ENCODE peak calls at places on chromosomes 6 and 20, in nine cellular contexts. V, I, Z, B, K, E, P, W and C are unnamed samples.

GRCh38 chr20:58014628-58015315 is 213.7 kb downstream of the ANKRD60 start:
- DNase-seq in I (peak; percentile 46), W (no peak), B (no peak), V (no peak), K (peak; percentile 36), Z (no peak), E (no peak), P (no peak), C (no peak)

GRCh38 chr6:79239538-79240168 is 5.2 kb upstream of the HMGN3 start:
- DNase-seq in P (no peak), V (no peak), K (no peak), Z (peak; percentile 18), E (peak; percentile 30), I (no peak), W (no peak), B (no peak), C (no peak)

GRCh38 chr6:89122625-89123024 is 4.8 kb upstream of the SRSF12 start:
- DNase-seq in I (no peak), W (no peak), Z (peak; percentile 59), E (peak; percentile 54), B (peak; percentile 58), V (no peak), P (peak; percentile 32), K (no peak), C (no peak)

GRCh38 chr20:11120451-11120850 is 446.7 kb upstream of the JAG1 start:
- DNase-seq in B (no peak), W (no peak), I (no peak), V (no peak), Z (no peak), E (no peak), P (no peak), K (no peak), C (no peak)

GRCh38 chr6:41901882-41902519 is 6.8 kb upstream of the USP49 start:
- DNase-seq in W (no peak), P (no peak), B (peak; percentile 34), V (peak; percentile 34), K (peak; percentile 71), I (peak; percentile 51), E (peak; percentile 61), Z (no peak), C (no peak)

GRCh38 chr20:33990075-33990474 is 3.6 kb upstream of the RALY start:
- DNase-seq in K (no peak), E (no peak), V (no peak), Z (no peak), B (no peak), P (no peak), I (no peak), W (no peak), C (no peak)

GRCh38 chr6:133730881-133731280 is 158.0 kb upstream of the TCF21 start:
- DNase-seq in Z (no peak), V (no peak), E (no peak), I (no peak), P (no peak), K (no peak), W (no peak), B (peak; percentile 10), C (no peak)

GRCh38 chr6:147873826-147874225 is 365.3 kb downstream of the SAMD5 start:
- DNase-seq in Z (no peak), V (no peak), E (no peak), W (no peak), B (no peak), I (no peak), P (no peak), K (no peak), C (no peak)

GRCh38 chr6:44567406-44567805 is 179.9 kb downstream of the CDC5L start:
- DNase-seq in V (no peak), Z (no peak), B (peak; percentile 44), P (no peak), E (no peak), K (no peak), I (no peak), W (no peak), C (no peak)

GRCh38 chr6:155495011-155495768 is 39.6 kb upstream of the NOX3 start:
- DNase-seq in I (peak; percentile 81), K (no peak), E (no peak), B (peak; percentile 96), Z (no peak), V (peak; percentile 58), P (no peak), W (peak; percentile 35), C (no peak)

GRCh38 chr6:156167289-156168076 is 609.7 kb upstream of the ARID1B start:
- DNase-seq in I (no peak), Z (no peak), P (peak; percentile 5), V (peak; percentile 11), E (no peak), K (peak; percentile 5), W (no peak), B (peak; percentile 6), C (no peak)

GRCh38 chr20:55103188-55103587 is 627.8 kb downstream of the DOK5 start:
- DNase-seq in V (peak; percentile 27), K (no peak), B (no peak), P (no peak), E (no peak), W (no peak), Z (no peak), I (no peak), C (no peak)

GRCh38 chr20:33445881-33446615 is 2.5 kb upstream of the SNTA1 start:
- DNase-seq in K (no peak), E (no peak), I (no peak), W (no peak), Z (no peak), B (no peak), V (no peak), P (peak; percentile 52), C (no peak)

GRCh38 chr6:35719407-35719829 is 17.4 kb upstream of the ARMC12 start:
- DNase-seq in Z (peak; percentile 44), V (no peak), I (no peak), W (no peak), B (no peak), E (no peak), K (peak; percentile 42), P (no peak), C (no peak)